ENCODE peak calls at places on chromosomes 11 and 22, in eight cellular contexts. Q, C, X, A, I, D, M and J are unnamed samples. For H3K36me3, the result is how much of the 10 kb centered on the place peaks cover.

GRCh38 chr11:77195071-77195705 is 67.1 kb downstream of the MYO7A start:
- DNase-seq in X (no peak), Q (no peak), I (no peak), A (no peak), M (no peak), C (no peak), D (no peak), J (no peak)

GRCh38 chr11:22466809-22467208 is 128.6 kb downstream of the SLC17A6 start:
- DNase-seq in D (no peak), A (no peak), X (peak), M (no peak), I (peak), C (no peak), Q (no peak), J (no peak)

GRCh38 chr11:61567286-61568061 is 13.4 kb downstream of the SYT7 start:
- DNase-seq in A (peak), M (peak), D (peak), C (peak), X (peak), I (peak), Q (peak), J (peak)

GRCh38 chr11:19903620-19904069 is 191.0 kb downstream of the NAV2 start:
- DNase-seq in I (peak), X (peak), Q (peak), D (peak), A (peak), M (peak), C (peak), J (peak)

GRCh38 chr11:895331-896223 is 15.0 kb downstream of the CHID1 start:
- DNase-seq in D (no peak), C (no peak), M (no peak), A (no peak), Q (no peak), I (no peak), X (no peak), J (no peak)

GRCh38 chr22:24894220-24894975 is 52.1 kb downstream of the LHFPL7 start:
- DNase-seq in C (peak), A (no peak), Q (peak), I (peak), D (peak), M (peak), X (peak), J (peak)

GRCh38 chr11:8015753-8016239 is 28.7 kb downstream of the EIF3F start:
- DNase-seq in I (peak), C (no peak), D (no peak), X (no peak), Q (no peak), M (no peak), A (no peak), J (no peak)

GRCh38 chr11:3160252-3161031 is 4.7 kb downstream of the OSBPL5 start:
- DNase-seq in A (no peak), C (no peak), D (peak), M (peak), I (peak), X (peak), Q (peak), J (peak)

GRCh38 chr11:3836903-3837302 is 3.9 kb downstream of the RHOG start:
- DNase-seq in I (no peak), Q (peak), A (peak), M (no peak), X (no peak), C (no peak), D (peak), J (no peak)

GRCh38 chr11:31106963-31107576 is 262.5 kb downstream of the DCDC1 start:
- DNase-seq in I (peak), A (peak), M (peak), X (peak), C (peak), D (peak), Q (peak), J (peak)

GRCh38 chr22:42196454-42196853 is 65.8 kb upstream of the CYP2D6 start:
- DNase-seq in D (no peak), I (no peak), Q (no peak), M (no peak), X (no peak), C (no peak), A (no peak), J (no peak)

GRCh38 chr11:5197538-5197937 is 2.9 kb downstream of the OR51V1 start:
- DNase-seq in I (no peak), Q (no peak), C (no peak), A (no peak), D (no peak), M (no peak), X (no peak), J (no peak)

GRCh38 chr11:63536669-63537292 is at the start of gene PLAAT4:
- DNase-seq in M (no peak), X (peak), A (no peak), I (peak), C (peak), D (peak), Q (peak), J (peak)

GRCh38 chr22:45082795-45083194 is 73.0 kb upstream of the PHF21B start:
- DNase-seq in C (no peak), X (no peak), I (no peak), M (no peak), Q (no peak), A (no peak), D (no peak), J (no peak)

GRCh38 chr22:39661842-39662676 is 91.5 kb downstream of the CACNA1I start:
- DNase-seq in A (peak), C (peak), Q (no peak), I (peak), D (peak), M (peak), X (peak), J (no peak)

GRCh38 chr11:130457909-130458729 is 9.7 kb downstream of the ADAMTS15 start:
- DNase-seq in A (no peak), I (peak), M (no peak), D (no peak), X (no peak), C (no peak), Q (peak), J (no peak)

GRCh38 chr22:18056161-18056666 is 21.6 kb upstream of the PEX26 start:
- DNase-seq in D (peak), I (peak), M (no peak), A (no peak), Q (no peak), X (peak), C (no peak), J (peak)

GRCh38 chr11:11501546-11502274 is 120.1 kb downstream of the GALNT18 start:
- DNase-seq in A (no peak), C (no peak), X (peak), Q (no peak), M (no peak), D (no peak), I (no peak), J (no peak)

GRCh38 chr22:45547016-45547345 is 44.3 kb downstream of the FBLN1 start:
- DNase-seq in C (no peak), I (no peak), A (no peak), D (no peak), M (no peak), Q (no peak), X (peak), J (no peak)

GRCh38 chr11:45110562-45110961 is 35.9 kb upstream of the PRDM11 start:
- DNase-seq in A (peak), C (peak), I (peak), D (peak), M (peak), X (peak), Q (peak), J (peak)

GRCh38 chr11:84384637-84385227 is 1098.6 kb upstream of the CCDC90B start:
- DNase-seq in D (peak), X (peak), I (peak), M (peak), Q (peak), A (peak), C (peak), J (peak)

GRCh38 chr11:101807521-101807920 is 107.3 kb upstream of the CEP126 start:
- DNase-seq in D (no peak), C (no peak), I (no peak), M (no peak), A (no peak), X (no peak), Q (no peak), J (no peak)

GRCh38 chr22:39935622-39936021 is 24.6 kb upstream of the TMA7B start:
- DNase-seq in Q (no peak), M (no peak), C (no peak), D (no peak), X (no peak), I (no peak), A (no peak), J (no peak)

GRCh38 chr11:32072872-32073661 is 17.8 kb upstream of the RCN1 start:
- DNase-seq in Q (no peak), X (no peak), I (no peak), D (no peak), A (no peak), C (no peak), M (no peak), J (no peak)

GRCh38 chr11:100759106-100759505 is 72.0 kb downstream of the ARHGAP42 start:
- DNase-seq in C (no peak), Q (no peak), M (peak), A (no peak), D (no peak), X (peak), I (no peak), J (no peak)

GRCh38 chr11:23897453-23898289 is 599.2 kb upstream of the LUZP2 start:
- DNase-seq in D (no peak), Q (no peak), X (peak), I (peak), A (no peak), M (no peak), C (no peak), J (no peak)

GRCh38 chr11:119734788-119735187 is 5.8 kb upstream of the NECTIN1 start:
- DNase-seq in D (peak), Q (no peak), A (no peak), I (no peak), X (no peak), M (no peak), C (no peak), J (no peak)

GRCh38 chr22:40728731-40729189 is 49.5 kb downstream of the MCHR1 start:
- DNase-seq in X (peak), M (peak), I (peak), C (no peak), Q (no peak), A (peak), D (no peak), J (no peak)

GRCh38 chr22:47393191-47393590 is 630.7 kb downstream of the TBC1D22A start:
- DNase-seq in C (no peak), Q (no peak), A (no peak), I (no peak), X (no peak), D (no peak), M (no peak), J (no peak)

GRCh38 chr11:133269272-133269671 is 263.0 kb downstream of the OPCML start:
- DNase-seq in I (no peak), D (no peak), A (no peak), Q (no peak), X (no peak), M (no peak), C (no peak), J (no peak)

GRCh38 chr11:67437082-67437821 is at the start of gene PTPRCAP:
- DNase-seq in I (no peak), X (no peak), D (no peak), M (no peak), C (no peak), Q (no peak), A (peak), J (no peak)

GRCh38 chr11:72432347-72433287 is 1.7 kb downstream of the CLPB start:
- DNase-seq in D (no peak), C (no peak), A (no peak), M (no peak), Q (no peak), X (no peak), I (no peak), J (no peak)

GRCh38 chr22:37018086-37018814 is 997 bp downstream of the TST start:
- DNase-seq in X (no peak), M (no peak), D (peak), C (no peak), Q (no peak), A (no peak), I (no peak), J (no peak)

GRCh38 chr11:73931039-73931645 is 19.7 kb upstream of the DNAJB13 start:
- DNase-seq in Q (no peak), C (peak), D (peak), X (peak), M (peak), A (no peak), I (peak), J (peak)

GRCh38 chr11:44617671-44618461 is 52.4 kb downstream of the CD82 start:
- DNase-seq in X (no peak), M (no peak), I (no peak), Q (no peak), D (no peak), A (peak), C (no peak), J (peak)

GRCh38 chr11:119011476-119011875 is 6.7 kb downstream of the RPS25 start:
- DNase-seq in D (peak), M (no peak), A (no peak), I (no peak), Q (no peak), C (no peak), X (no peak), J (no peak)

GRCh38 chr11:35711173-35711910 is 48.8 kb downstream of the TRIM44 start:
- DNase-seq in I (no peak), Q (no peak), A (no peak), D (no peak), X (no peak), C (no peak), M (no peak), J (no peak)
- TF ChIP-seq CTCF in I (no peak), Q (peak), A (no peak), D (peak), X (peak), C (peak), M (no peak), J (peak)

GRCh38 chr11:117198613-117199012 is 557 bp upstream of the TAGLN start:
- DNase-seq in I (no peak), M (no peak), Q (no peak), A (no peak), X (no peak), D (no peak), C (no peak), J (no peak)
- H3K4me3 ChIP-seq in I (no peak), M (no peak), Q (peak), A (no peak), X (no peak), D (no peak), C (no peak), J (no peak)

GRCh38 chr11:110833033-110833484 is 120.8 kb upstream of the ARHGAP20 start:
- DNase-seq in C (no peak), Q (no peak), M (no peak), D (no peak), I (peak), A (no peak), X (no peak), J (no peak)

GRCh38 chr11:110838808-110839207 is 126.6 kb upstream of the ARHGAP20 start:
- DNase-seq in D (no peak), C (no peak), A (no peak), X (no peak), M (no peak), Q (no peak), I (no peak), J (no peak)

GRCh38 chr11:110837535-110838127 is 125.4 kb upstream of the ARHGAP20 start:
- DNase-seq in X (no peak), M (no peak), Q (no peak), A (no peak), C (no peak), I (no peak), D (no peak), J (no peak)

GRCh38 chr11:110832080-110832479 is 119.8 kb upstream of the ARHGAP20 start:
- DNase-seq in C (no peak), M (no peak), X (no peak), A (no peak), I (no peak), Q (no peak), D (no peak), J (no peak)

GRCh38 chr11:110835103-110835502 is 122.9 kb upstream of the ARHGAP20 start:
- DNase-seq in C (no peak), X (no peak), A (no peak), D (no peak), Q (no peak), M (no peak), I (no peak), J (no peak)
- H3K36me3 ChIP-seq in C (under half), X (under half), A (under half), D (under half), Q (under half), M (under half), I (under half), J (under half)

GRCh38 chr11:29962243-29962642 is 54.6 kb downstream of the KCNA4 start:
- DNase-seq in A (no peak), X (peak), D (no peak), Q (no peak), C (no peak), M (no peak), I (peak), J (no peak)
- TF ChIP-seq CTCF in A (no peak), X (no peak), D (no peak), Q (peak), C (peak), M (peak), I (peak), J (no peak)

DNA sequence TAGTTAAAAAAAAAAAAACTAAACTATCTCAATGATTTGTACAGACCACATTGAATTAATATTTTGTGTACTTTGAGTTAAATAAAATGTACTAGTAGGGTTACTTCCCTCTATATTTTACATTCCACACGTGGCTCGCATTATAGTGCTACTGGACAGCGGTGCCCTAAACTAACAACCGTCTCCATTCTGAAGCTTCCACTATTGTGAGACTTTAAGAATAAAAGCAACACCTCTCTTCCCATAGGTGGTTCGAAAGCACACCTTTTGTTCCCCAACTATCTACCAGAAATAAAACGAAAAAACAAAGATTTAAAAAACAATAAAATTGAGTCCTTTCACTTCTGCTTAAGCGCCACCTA is 431 bp upstream of the TTC17 start:
- DNase-seq in M (peak), D (no peak), Q (no peak), A (no peak), I (no peak), C (no peak), X (peak), J (no peak)
- H3K4me3 ChIP-seq in M (peak), D (peak), Q (peak), A (peak), I (peak), C (peak), X (peak), J (peak)

GRCh38 chr11:70433526-70433925 is 35.2 kb downstream of the CTTN start:
- DNase-seq in Q (no peak), C (no peak), D (no peak), X (no peak), A (no peak), I (no peak), M (no peak), J (no peak)
- H3K36me3 ChIP-seq in Q (half or more), C (under half), D (under half), X (under half), A (under half), I (under half), M (half or more), J (under half)

GRCh38 chr11:33685061-33685460 is 15.6 kb downstream of the C11orf91 start:
- DNase-seq in D (no peak), I (peak), A (no peak), M (no peak), X (no peak), C (no peak), Q (no peak), J (no peak)

GRCh38 chr11:33684003-33684715 is 16.5 kb downstream of the C11orf91 start:
- DNase-seq in A (no peak), Q (no peak), D (no peak), I (no peak), M (no peak), C (no peak), X (no peak), J (no peak)

GRCh38 chr11:33687733-33688479 is 12.7 kb downstream of the C11orf91 start:
- DNase-seq in A (no peak), X (peak), I (peak), M (peak), Q (peak), D (peak), C (peak), J (peak)

GRCh38 chr11:33682019-33682418 is 18.6 kb downstream of the C11orf91 start:
- DNase-seq in I (no peak), Q (no peak), C (no peak), D (no peak), A (no peak), M (no peak), X (no peak), J (no peak)

DNA sequence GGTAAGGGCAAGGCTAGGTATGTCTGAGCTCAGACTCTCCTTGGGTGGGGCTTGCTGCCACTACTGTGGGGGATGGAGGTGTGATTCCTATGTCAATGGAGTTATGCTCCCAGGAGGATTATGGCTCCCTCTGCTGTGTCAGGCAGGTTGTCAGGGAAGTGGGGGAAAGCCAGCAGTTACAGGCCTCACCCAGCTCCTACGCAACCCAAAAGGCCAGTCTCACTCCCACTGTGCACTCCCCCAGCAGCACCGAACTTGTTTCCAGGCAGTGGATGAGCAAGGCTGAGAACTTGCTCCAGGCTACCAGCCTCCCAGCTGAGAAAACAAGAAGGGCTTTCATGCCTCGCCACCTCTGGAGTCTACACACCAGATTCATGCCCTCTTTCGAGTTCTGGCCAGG is 18.2 kb downstream of the C11orf91 start:
- DNase-seq in X (no peak), A (no peak), I (peak), M (no peak), C (peak), D (no peak), Q (no peak), J (no peak)
- TF ChIP-seq CTCF in X (peak), A (no peak), I (peak), M (peak), C (peak), D (no peak), Q (no peak), J (no peak)

GRCh38 chr11:91421586-91421985 is 803.0 kb upstream of the FAT3 start:
- DNase-seq in X (no peak), I (no peak), D (no peak), Q (no peak), A (no peak), M (no peak), C (no peak), J (no peak)
- H3K4me3 ChIP-seq in X (no peak), I (no peak), D (no peak), Q (no peak), A (no peak), M (no peak), C (no peak), J (no peak)

GRCh38 chr22:30332994-30333706 is 6.4 kb upstream of the TBC1D10A start:
- DNase-seq in I (no peak), Q (no peak), C (no peak), M (no peak), A (no peak), D (no peak), X (no peak), J (no peak)
- H3K36me3 ChIP-seq in I (under half), Q (half or more), C (under half), M (half or more), A (half or more), D (under half), X (under half), J (half or more)

DNA sequence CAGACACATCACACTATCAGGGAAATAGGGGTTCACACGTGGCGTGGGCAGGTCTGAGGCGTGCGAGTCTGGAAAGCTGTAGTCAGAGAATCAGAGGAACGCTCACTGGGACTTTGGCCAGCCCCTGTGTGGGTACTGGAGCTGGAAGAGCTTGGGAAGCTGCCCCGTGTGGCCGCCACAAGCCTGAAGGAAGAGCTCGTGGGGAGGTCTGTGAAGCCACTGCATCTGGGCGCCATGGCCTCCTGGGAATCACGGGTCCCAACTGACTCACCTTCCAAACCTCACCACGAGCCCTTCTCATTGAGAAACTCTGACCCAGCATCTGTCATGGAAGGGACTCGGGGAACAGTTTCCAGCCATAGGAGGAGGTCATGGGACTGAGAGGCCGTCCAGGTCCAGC is 5.9 kb upstream of the MRGPRF start:
- DNase-seq in Q (no peak), D (no peak), X (no peak), I (no peak), C (no peak), A (no peak), M (no peak), J (no peak)
- TF ChIP-seq CTCF in Q (no peak), D (no peak), X (no peak), I (no peak), C (no peak), A (no peak), M (no peak), J (no peak)